ENCODE peak calls at places on chromosomes 11 and 22, in eight cellular contexts. V is mucosa of descending colon, N is IMR-90, G is GM06990, A is ureter, D is astrocyte of the hippocampus, U is SK-N-DZ, I is glomerular endothelial cell. X is an unnamed sample.

GRCh38 chr11:36431429-36432092 is 78.5 kb downstream of the TRAF6 start:
- DNase-seq in U (no peak), N (peak), V (peak), G (no peak), I (peak), A (peak), D (peak), X (peak)

GRCh38 chr11:73229321-73230275 is 11.5 kb downstream of the P2RY2 start:
- DNase-seq in V (no peak), I (no peak), D (no peak), G (no peak), A (no peak), N (no peak), U (no peak), X (no peak)

GRCh38 chr11:119089319-119089718 is 4.6 kb downstream of the HMBS start:
- DNase-seq in I (no peak), V (no peak), N (no peak), D (no peak), U (no peak), A (no peak), G (no peak), X (no peak)

GRCh38 chr11:105153392-105153791 is 13.8 kb upstream of the CARD18 start:
- DNase-seq in D (no peak), U (no peak), I (no peak), G (no peak), V (no peak), A (no peak), N (no peak), X (no peak)

GRCh38 chr11:5246772-5247478 is 2.7 kb downstream of the HBG1 start:
- DNase-seq in I (no peak), A (no peak), D (no peak), V (no peak), U (no peak), G (no peak), N (no peak), X (no peak)

GRCh38 chr22:26724414-26724813 is 67.0 kb downstream of the MIAT start:
- DNase-seq in I (no peak), G (no peak), U (no peak), D (no peak), N (no peak), V (no peak), A (no peak), X (no peak)

GRCh38 chr11:27524155-27524554 is 17.6 kb upstream of the LIN7C start:
- DNase-seq in U (peak), D (peak), N (peak), A (no peak), G (no peak), V (no peak), I (no peak), X (peak)

GRCh38 chr11:102109896-102110760 is at the start of gene YAP1:
- DNase-seq in I (no peak), U (peak), G (peak), N (peak), A (peak), D (peak), V (peak), X (peak)

GRCh38 chr11:78714539-78714938 is 139.9 kb upstream of the NARS2 start:
- DNase-seq in N (no peak), A (no peak), V (peak), U (no peak), I (no peak), G (no peak), D (no peak), X (no peak)

GRCh38 chr11:58788355-58789023 is 56.0 kb downstream of the GLYATL2 start:
- DNase-seq in G (peak), I (peak), V (peak), D (peak), N (peak), A (no peak), U (peak), X (peak)

GRCh38 chr11:131615611-131616010 is 245.2 kb downstream of the NTM start:
- DNase-seq in D (no peak), U (no peak), N (no peak), A (no peak), I (no peak), G (no peak), V (no peak), X (no peak)

GRCh38 chr22:17370036-17370765 is 941 bp downstream of the CECR2 start:
- DNase-seq in I (no peak), D (peak), U (no peak), N (no peak), A (no peak), G (peak), V (no peak), X (peak)

GRCh38 chr11:36684840-36685800 is 87.1 kb upstream of the RAG2 start:
- DNase-seq in U (no peak), N (no peak), I (no peak), D (no peak), A (no peak), V (no peak), G (peak), X (no peak)

GRCh38 chr11:103673773-103674172 is 362.7 kb upstream of the DDI1 start:
- DNase-seq in I (peak), U (no peak), V (no peak), D (peak), A (no peak), G (no peak), N (peak), X (no peak)

GRCh38 chr11:116852261-116853125 is 15.1 kb upstream of the APOA1 start:
- DNase-seq in V (peak), D (peak), A (no peak), G (no peak), U (no peak), I (no peak), N (peak), X (peak)

GRCh38 chr11:110979696-110980095 is 265.8 kb upstream of the POU2AF2 start:
- DNase-seq in V (no peak), N (peak), I (no peak), A (no peak), G (no peak), D (peak), U (no peak), X (no peak)

GRCh38 chr11:71342951-71343827 is 90.8 kb upstream of the SHANK2 start:
- DNase-seq in V (peak), G (no peak), U (peak), I (no peak), N (peak), A (no peak), D (peak), X (peak)

GRCh38 chr22:17633217-17633997 is 4.9 kb upstream of the ATP6V1E1 start:
- DNase-seq in D (peak), I (no peak), U (no peak), G (no peak), V (no peak), A (peak), N (peak), X (peak)

GRCh38 chr11:47791774-47792173 is 24.6 kb upstream of the FNBP4 start:
- DNase-seq in A (no peak), U (no peak), D (no peak), N (peak), I (no peak), V (no peak), G (no peak), X (no peak)

GRCh38 chr11:46279393-46280099 is 2.1 kb downstream of the CREB3L1 start:
- DNase-seq in G (no peak), D (peak), A (no peak), I (no peak), V (peak), N (peak), U (no peak), X (peak)

GRCh38 chr22:20239951-20240773 is 28.0 kb downstream of the RTN4R start:
- DNase-seq in N (no peak), U (peak), G (no peak), D (peak), I (no peak), A (no peak), V (no peak), X (no peak)

GRCh38 chr22:31128156-31128555 is 5.4 kb downstream of the INPP5J start:
- DNase-seq in G (no peak), A (no peak), U (no peak), N (no peak), D (no peak), V (no peak), I (no peak), X (no peak)

GRCh38 chr11:125627236-125627910 is 2.4 kb downstream of the CHEK1 start:
- DNase-seq in A (no peak), D (peak), U (no peak), V (no peak), N (peak), G (no peak), I (no peak), X (no peak)

GRCh38 chr22:29773233-29773632 is 6.1 kb downstream of the UQCR10 start:
- DNase-seq in U (no peak), V (no peak), G (no peak), I (no peak), A (peak), N (peak), D (peak), X (peak)

GRCh38 chr11:125166903-125167291 is 2.3 kb downstream of the PKNOX2 start:
- DNase-seq in D (no peak), U (no peak), A (no peak), I (no peak), V (no peak), N (no peak), G (no peak), X (no peak)

GRCh38 chr11:2420502-2421225 is 20.1 kb downstream of the TSSC4 start:
- DNase-seq in U (peak), G (peak), V (peak), D (peak), N (peak), I (no peak), A (peak), X (peak)

X was measured in Daoy.